ENCODE peak calls at places on chromosomes 5 and 9, in five cellular contexts. F is mucosa of descending colon, G is mesenteric fat pad, B is progenitor cell of endocrine pancreas, D is epithelial cell of esophagus. Z is an unnamed sample.

GRCh38 chr5:175649967-175650366 is 7.9 kb upstream of the HRH2 start:
- DNase-seq in D (no peak), F (no peak), G (peak), B (no peak), Z (no peak)

GRCh38 chr9:88537743-88538055 is 2.7 kb downstream of the NXNL2 start:
- DNase-seq in F (no peak), D (peak), G (no peak), B (no peak), Z (no peak)

GRCh38 chr5:159132429-159133040 is 32.8 kb upstream of the EBF1 start:
- DNase-seq in F (no peak), B (no peak), G (no peak), D (no peak), Z (no peak)

GRCh38 chr5:99034336-99034735 is 105.5 kb upstream of the CHD1 start:
- DNase-seq in D (no peak), B (no peak), G (no peak), F (no peak), Z (no peak)

GRCh38 chr9:137487454-137488329 is 28.6 kb upstream of the NSMF start:
- DNase-seq in F (peak), D (no peak), B (no peak), G (no peak), Z (no peak)

GRCh38 chr9:6024035-6024554 is 8.7 kb upstream of the RANBP6 start:
- DNase-seq in B (no peak), D (peak), G (no peak), F (no peak), Z (no peak)

GRCh38 chr5:136810198-136810823 is 445.0 kb upstream of the TRPC7 start:
- DNase-seq in G (no peak), D (peak), F (no peak), B (no peak), Z (no peak)

GRCh38 chr5:41863871-41864486 is 6.2 kb downstream of the OXCT1 start:
- DNase-seq in F (no peak), B (no peak), D (peak), G (no peak), Z (no peak)

GRCh38 chr9:1495282-1495681 is 445.1 kb downstream of the DMRT2 start:
- DNase-seq in G (no peak), B (no peak), D (no peak), F (no peak), Z (no peak)

GRCh38 chr5:122429545-122430327 is 117.7 kb downstream of the SNCAIP start:
- DNase-seq in F (no peak), D (no peak), G (no peak), B (no peak), Z (peak)

GRCh38 chr9:89497978-89498844 is at the start of gene SEMA4D:
- DNase-seq in D (peak), F (peak), B (peak), G (peak), Z (peak)

GRCh38 chr5:71887680-71888079 is 168.6 kb downstream of the CARTPT start:
- DNase-seq in G (no peak), F (no peak), D (peak), B (no peak), Z (no peak)

GRCh38 chr5:128637031-128637430 is 99.0 kb upstream of the FBN2 start:
- DNase-seq in G (no peak), F (no peak), B (no peak), D (no peak), Z (no peak)

GRCh38 chr5:109225695-109226094 is 184.1 kb downstream of the PJA2 start:
- DNase-seq in B (no peak), G (no peak), F (no peak), D (no peak), Z (no peak)

GRCh38 chr5:55625913-55626312 is 86.2 kb downstream of the SLC38A9 start:
- DNase-seq in F (no peak), G (no peak), D (no peak), B (no peak), Z (no peak)

GRCh38 chr5:36156619-36157018 is 4.7 kb downstream of the SKP2 start:
- DNase-seq in D (peak), B (no peak), F (no peak), G (no peak), Z (no peak)

GRCh38 chr5:6578676-6579343 is 54.0 kb downstream of the NSUN2 start:
- DNase-seq in D (no peak), F (no peak), G (no peak), B (no peak), Z (no peak)

GRCh38 chr5:107935641-107936040 is 264.9 kb upstream of the EFNA5 start:
- DNase-seq in G (no peak), D (no peak), F (no peak), B (no peak), Z (no peak)

GRCh38 chr9:126298319-126298801 is 28.3 kb upstream of the MVB12B start:
- DNase-seq in F (peak), B (no peak), D (no peak), G (no peak), Z (no peak)

GRCh38 chr5:159218595-159219023 is 9.3 kb upstream of the RNF145 start:
- DNase-seq in F (no peak), D (no peak), G (no peak), B (no peak), Z (no peak)

GRCh38 chr5:56490971-56491468 is 257.9 kb upstream of the ANKRD55 start:
- DNase-seq in G (no peak), B (no peak), F (no peak), D (peak), Z (no peak)

GRCh38 chr9:100933656-100934055 is 94.9 kb upstream of the PLPPR1 start:
- DNase-seq in F (no peak), D (peak), G (no peak), B (no peak), Z (no peak)

GRCh38 chr5:149916317-149917072 is 28.1 kb downstream of the PDE6A start:
- DNase-seq in B (no peak), F (no peak), G (no peak), D (no peak), Z (no peak)

Z was measured in iPS DF 6.9.